ENCODE peak calls at places on chromosomes 3 and 15, in six cellular contexts. Z, T, Y, O, Q and M are unnamed samples.

GRCh38 chr3:188288153-188288552 is 134.2 kb downstream of the LPP start:
- DNase-seq in Z (no peak), T (no peak), Y (no peak), O (no peak), Q (no peak), M (no peak)

GRCh38 chr15:37086120-37086519 is 14.2 kb downstream of the MEIS2 start:
- DNase-seq in Z (no peak), T (no peak), Y (no peak), O (no peak), Q (no peak), M (no peak)

GRCh38 chr3:191549377-191549776 is 88.4 kb downstream of the PYDC2 start:
- DNase-seq in Z (no peak), T (no peak), Y (no peak), O (no peak), Q (no peak), M (no peak)

GRCh38 chr15:64148168-64148567 is 3.4 kb upstream of the SNX22 start:
- DNase-seq in Z (no peak), T (no peak), Y (no peak), O (no peak), Q (no peak), M (no peak)

GRCh38 chr15:54812383-54812782 is 384.4 kb downstream of the RSL24D1 start:
- DNase-seq in Z (no peak), T (no peak), Y (no peak), O (no peak), Q (no peak), M (no peak)

GRCh38 chr15:78103406-78104118 is 11.2 kb downstream of the SH2D7 start:
- DNase-seq in Z (no peak), T (peak), Y (no peak), O (peak), Q (peak), M (no peak)

GRCh38 chr3:13461169-13462124 is 18.7 kb upstream of the HDAC11 start:
- DNase-seq in Z (peak), T (peak), Y (peak), O (peak), Q (peak), M (no peak)

GRCh38 chr3:13185737-13186136 is 112.5 kb upstream of the IQSEC1 start:
- DNase-seq in Z (no peak), T (no peak), Y (no peak), O (no peak), Q (no peak), M (no peak)

GRCh38 chr3:129577925-129578742 is 28.3 kb downstream of the PLXND1 start:
- DNase-seq in Z (no peak), T (no peak), Y (no peak), O (no peak), Q (peak), M (no peak)

GRCh38 chr3:170350515-170351413 is 6.8 kb upstream of the SKIL start:
- DNase-seq in Z (no peak), T (no peak), Y (no peak), O (no peak), Q (peak), M (no peak)